ENCODE peak calls at places on chromosomes 2 and 18, in five cellular contexts. F is right lobe of liver, G is cardiac muscle cell, N is uterus, P is fibroblast of villous mesenchyme. D is an unnamed sample.

GRCh38 chr18:31723998-31724711 is 36.5 kb downstream of the SLC25A52 start:
- DNase-seq in N (peak), F (peak), G (no peak), P (peak), D (no peak)

GRCh38 chr18:22441638-22442037 is 23.9 kb upstream of the CTAGE1 start:
- DNase-seq in G (no peak), F (no peak), N (no peak), P (no peak), D (no peak)

GRCh38 chr18:47935321-47935720 is 4.9 kb upstream of the SMAD2 start:
- DNase-seq in F (no peak), P (no peak), G (no peak), N (no peak), D (no peak)

GRCh38 chr18:63155169-63155852 is 164.3 kb downstream of the BCL2 start:
- DNase-seq in G (peak), N (no peak), F (peak), P (peak), D (no peak)

GRCh38 chr2:120237491-120237902 is 14.3 kb upstream of the TMEM185B start:
- DNase-seq in N (no peak), G (no peak), F (no peak), P (peak), D (peak)

GRCh38 chr2:226131299-226131784 is 668.3 kb downstream of the IRS1 start:
- DNase-seq in G (no peak), N (no peak), F (no peak), P (no peak), D (no peak)

GRCh38 chr18:22176622-22177495 is 7.5 kb downstream of the GATA6 start:
- DNase-seq in F (no peak), N (no peak), G (peak), P (peak), D (no peak)

GRCh38 chr2:66281980-66282379 is 152.9 kb upstream of the MEIS1 start:
- DNase-seq in F (no peak), G (no peak), P (no peak), N (no peak), D (no peak)

GRCh38 chr2:202375006-202375610 is 1.0 kb upstream of the BMPR2 start:
- DNase-seq in P (peak), N (peak), F (peak), G (peak), D (peak)

GRCh38 chr18:79950440-79951341 is 762 bp downstream of the SLC66A2 start:
- DNase-seq in P (no peak), G (peak), N (no peak), F (peak), D (peak)

GRCh38 chr2:100978582-100979051 is 23.5 kb upstream of the RPL31 start:
- DNase-seq in P (peak), G (no peak), N (peak), F (no peak), D (no peak)

GRCh38 chr2:107810734-107811133 is 16.0 kb upstream of the RGPD4 start:
- DNase-seq in F (no peak), P (no peak), N (no peak), G (no peak), D (no peak)

GRCh38 chr2:196677404-196677803 is 37.9 kb downstream of the CCDC150 start:
- DNase-seq in N (no peak), F (no peak), P (peak), G (no peak), D (peak)

GRCh38 chr2:231213931-231214642 is 15.7 kb downstream of the ARMC9 start:
- DNase-seq in G (no peak), P (no peak), N (no peak), F (no peak), D (no peak)

GRCh38 chr18:49487711-49488310 is 777 bp upstream of the C18orf32 start:
- DNase-seq in F (no peak), G (no peak), N (no peak), P (no peak), D (no peak)

GRCh38 chr18:12064086-12064763 is 29.4 kb upstream of the ANKRD62 start:
- DNase-seq in F (no peak), N (no peak), P (no peak), G (no peak), D (no peak)

GRCh38 chr18:46155652-46156051 is 51.5 kb downstream of the HAUS1 start:
- DNase-seq in P (peak), N (no peak), G (no peak), F (no peak), D (peak)

GRCh38 chr2:20093263-20094141 is 42.1 kb upstream of the LAPTM4A start:
- DNase-seq in G (peak), P (peak), N (peak), F (peak), D (peak)

GRCh38 chr2:223959688-223960087 is 2.4 kb downstream of the MRPL44 start:
- DNase-seq in N (no peak), P (no peak), G (no peak), F (no peak), D (no peak)

GRCh38 chr2:241069821-241070281 is 32.2 kb downstream of the MTERF4 start:
- DNase-seq in N (no peak), F (no peak), G (no peak), P (no peak), D (no peak)

GRCh38 chr2:42614838-42615237 is 46.4 kb downstream of the MTA3 start:
- DNase-seq in N (no peak), P (peak), G (no peak), F (no peak), D (no peak)

GRCh38 chr18:76426738-76427305 is 68.2 kb downstream of the ZNF516 start:
- DNase-seq in G (peak), P (peak), F (no peak), N (peak), D (no peak)

GRCh38 chr18:12290086-12290485 is 18.0 kb upstream of the TUBB6 start:
- DNase-seq in P (no peak), N (no peak), F (no peak), G (no peak), D (no peak)

GRCh38 chr18:48060346-48060745 is 129.9 kb upstream of the SMAD2 start:
- DNase-seq in F (no peak), P (no peak), G (no peak), N (no peak), D (no peak)

GRCh38 chr2:71665168-71666093 is 212.1 kb downstream of the DYSF start:
- DNase-seq in F (no peak), N (no peak), P (no peak), G (no peak), D (no peak)

GRCh38 chr2:27689424-27689823 is 25.7 kb downstream of the SLC4A1AP start:
- DNase-seq in G (no peak), P (no peak), F (no peak), N (no peak), D (peak)

GRCh38 chr2:223855426-223855825 is 18.0 kb upstream of the AP1S3 start:
- DNase-seq in P (peak), G (no peak), F (no peak), N (no peak), D (no peak)

GRCh38 chr2:181678033-181678586 is 2.2 kb downstream of the NEUROD1 start:
- DNase-seq in P (peak), F (peak), G (peak), N (peak), D (peak)

GRCh38 chr18:4236940-4237686 is 218.0 kb downstream of the DLGAP1 start:
- DNase-seq in N (no peak), F (no peak), G (no peak), P (no peak), D (no peak)

GRCh38 chr18:63098014-63098981 is 221.3 kb downstream of the BCL2 start:
- DNase-seq in P (no peak), F (no peak), N (no peak), G (no peak), D (no peak)

GRCh38 chr2:133780099-133780996 is 212.1 kb upstream of the NCKAP5 start:
- DNase-seq in N (no peak), G (peak), P (peak), F (no peak), D (peak)

GRCh38 chr2:181438298-181438697 is 18.9 kb upstream of the ITGA4 start:
- DNase-seq in F (no peak), N (no peak), P (no peak), G (no peak), D (peak)

GRCh38 chr2:137888845-137889244 is 75.4 kb upstream of the HNMT start:
- DNase-seq in G (peak), F (peak), N (no peak), P (peak), D (peak)

GRCh38 chr2:231856959-231857358 is 69.2 kb downstream of the NPPC start:
- DNase-seq in N (no peak), F (no peak), G (no peak), P (no peak), D (no peak)

GRCh38 chr2:191691898-191692297 is 14.0 kb downstream of the NABP1 start:
- DNase-seq in P (peak), N (no peak), F (no peak), G (no peak), D (no peak)

GRCh38 chr18:47953471-47953931 is 23.0 kb upstream of the SMAD2 start:
- DNase-seq in F (no peak), N (no peak), P (peak), G (no peak), D (peak)

GRCh38 chr2:239882781-239883180 is 142.4 kb downstream of the NDUFA10 start:
- DNase-seq in F (no peak), G (no peak), N (no peak), P (no peak), D (no peak)

GRCh38 chr2:457287-457686 is 169.4 kb upstream of the ALKAL2 start:
- DNase-seq in N (no peak), F (no peak), G (no peak), P (no peak), D (no peak)

GRCh38 chr2:69083126-69083733 is 70.3 kb downstream of the ANTXR1 start:
- DNase-seq in N (no peak), F (no peak), G (no peak), P (peak), D (peak)

GRCh38 chr2:127358044-127358443 is 29.7 kb downstream of the MAP3K2 start:
- DNase-seq in N (no peak), F (no peak), G (no peak), P (peak), D (peak)

GRCh38 chr2:187138240-187138639 is 289.3 kb upstream of the ZSWIM2 start:
- DNase-seq in P (peak), G (peak), F (no peak), N (peak), D (peak)
- TF ChIP-seq CTCF in P (peak), G (peak), F (peak), N (no peak), D (peak)

DNA sequence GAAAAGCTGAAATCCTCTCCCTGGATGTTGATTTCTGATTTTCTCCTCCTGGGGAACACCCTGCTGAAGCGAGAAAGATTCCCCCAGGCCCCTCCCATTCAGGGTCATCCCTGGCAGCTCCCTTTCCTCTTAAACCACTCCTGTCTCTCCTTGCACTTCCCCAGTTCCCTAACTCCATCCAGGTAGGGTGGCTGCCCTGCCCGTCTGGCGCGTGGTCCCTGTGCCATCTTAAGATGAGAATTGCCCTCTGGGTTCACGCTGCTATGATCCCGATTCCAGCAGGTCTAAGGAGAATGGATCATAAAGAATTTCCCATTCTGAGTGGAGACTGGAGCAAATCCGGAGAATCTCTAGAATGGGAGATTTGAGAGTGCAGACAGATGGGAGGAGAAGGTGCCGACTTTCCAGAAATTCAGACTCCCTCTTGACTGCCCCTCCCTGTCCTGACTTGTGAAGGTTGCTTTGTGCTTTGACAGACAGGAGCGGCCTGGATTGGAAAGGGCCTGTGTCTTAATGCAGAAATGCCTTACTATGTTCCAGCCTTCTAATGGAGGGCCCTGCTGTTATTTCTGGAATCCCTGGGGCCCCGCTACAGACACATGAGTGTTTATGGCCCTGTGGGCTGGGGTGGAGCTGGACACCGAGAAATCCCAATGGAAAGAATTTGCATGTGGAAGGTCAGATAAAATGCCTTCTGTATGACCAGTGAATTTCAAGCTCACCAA is 1.3 kb upstream of the YWHAQ start:
- DNase-seq in N (no peak), P (peak), F (no peak), G (peak), D (no peak)
- TF ChIP-seq CTCF in N (no peak), P (no peak), F (no peak), G (no peak), D (no peak)

DNA sequence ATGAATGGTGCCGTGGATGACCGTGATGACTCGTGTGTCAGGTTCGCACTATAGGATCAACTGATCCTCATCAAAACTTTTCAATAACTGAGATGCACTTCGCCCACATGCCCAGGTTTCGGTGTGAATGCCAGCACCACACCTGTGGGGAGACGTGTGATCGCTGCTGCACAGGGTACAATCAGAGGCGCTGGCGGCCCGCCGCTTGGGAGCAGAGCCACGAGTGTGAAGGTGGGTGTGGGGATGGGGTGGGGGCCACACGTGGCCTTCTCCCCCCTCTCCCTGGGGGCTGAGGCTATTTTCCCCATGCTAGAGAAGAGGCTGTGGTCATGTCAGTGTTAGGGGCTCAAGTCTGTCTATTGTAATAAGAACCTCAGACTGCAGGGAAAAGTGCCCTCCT is 69.0 kb downstream of the LAMA3 start:
- DNase-seq in N (no peak), F (no peak), G (no peak), P (no peak), D (no peak)
- TF ChIP-seq CTCF in N (no peak), F (no peak), G (no peak), P (no peak), D (no peak)

GRCh38 chr2:10028407-10028987 is 14.9 kb upstream of the KLF11 start:
- DNase-seq in N (no peak), G (no peak), P (no peak), F (no peak), D (no peak)
- TF ChIP-seq CTCF in N (no peak), G (peak), P (no peak), F (no peak), D (no peak)